ENCODE peak calls at places on chromosomes 7 and 10, in six cellular contexts. One of them, this sample, is unnamed.

GRCh38 chr10:103885617-103886016 is 30.2 kb upstream of the SH3PXD2A start:
- DNase-seq in hepatocyte: no peak
- DNase-seq in ovary: no peak
- DNase-seq in adrenal gland: no peak
- DNase-seq in body of pancreas: no peak
- DNase-seq in cardiac muscle cell: peak; percentile 30
- DNase-seq in this sample: no peak

GRCh38 chr10:72056932-72057751 is 31.2 kb downstream of the SPOCK2 start:
- DNase-seq in body of pancreas: peak; percentile 78
- DNase-seq in cardiac muscle cell: no peak
- DNase-seq in ovary: no peak
- DNase-seq in hepatocyte: no peak
- DNase-seq in adrenal gland: no peak
- DNase-seq in this sample: no peak

GRCh38 chr10:103067951-103068350 is 125.1 kb downstream of the NT5C2 start:
- DNase-seq in cardiac muscle cell: no peak
- DNase-seq in ovary: no peak
- DNase-seq in body of pancreas: no peak
- DNase-seq in adrenal gland: no peak
- DNase-seq in hepatocyte: no peak
- DNase-seq in this sample: no peak

GRCh38 chr10:58844680-58845079 is 331.8 kb upstream of the PHYHIPL start:
- DNase-seq in hepatocyte: no peak
- DNase-seq in ovary: no peak
- DNase-seq in adrenal gland: no peak
- DNase-seq in cardiac muscle cell: no peak
- DNase-seq in body of pancreas: no peak
- DNase-seq in this sample: no peak

GRCh38 chr7:98514211-98515150 is 102.6 kb upstream of the NPTX2 start:
- DNase-seq in adrenal gland: no peak
- DNase-seq in cardiac muscle cell: no peak
- DNase-seq in ovary: no peak
- DNase-seq in body of pancreas: no peak
- DNase-seq in hepatocyte: no peak
- DNase-seq in this sample: no peak

GRCh38 chr10:22750131-22750530 is 35.8 kb upstream of the PIP4K2A start:
- DNase-seq in hepatocyte: no peak
- DNase-seq in body of pancreas: no peak
- DNase-seq in cardiac muscle cell: peak; percentile 41
- DNase-seq in adrenal gland: no peak
- DNase-seq in ovary: no peak
- DNase-seq in this sample: no peak

GRCh38 chr10:98316661-98317060 is 48.7 kb upstream of the LOXL4 start:
- DNase-seq in hepatocyte: no peak
- DNase-seq in adrenal gland: no peak
- DNase-seq in cardiac muscle cell: peak; percentile 58
- DNase-seq in ovary: no peak
- DNase-seq in body of pancreas: no peak
- DNase-seq in this sample: no peak

GRCh38 chr7:122901250-122901649 is 15.0 kb upstream of the CADPS2 start:
- DNase-seq in body of pancreas: no peak
- DNase-seq in adrenal gland: no peak
- DNase-seq in hepatocyte: no peak
- DNase-seq in ovary: no peak
- DNase-seq in cardiac muscle cell: no peak
- DNase-seq in this sample: no peak

GRCh38 chr7:69389220-69389619 is 209.1 kb upstream of the AUTS2 start:
- DNase-seq in cardiac muscle cell: no peak
- DNase-seq in hepatocyte: no peak
- DNase-seq in body of pancreas: no peak
- DNase-seq in adrenal gland: no peak
- DNase-seq in ovary: no peak
- DNase-seq in this sample: no peak

GRCh38 chr10:20535846-20536245 is 361.3 kb downstream of the NEBL start:
- DNase-seq in hepatocyte: no peak
- DNase-seq in cardiac muscle cell: no peak
- DNase-seq in body of pancreas: no peak
- DNase-seq in ovary: no peak
- DNase-seq in adrenal gland: no peak
- DNase-seq in this sample: no peak

GRCh38 chr7:33692956-33693355 is 212.4 kb upstream of the BMPER start:
- DNase-seq in ovary: no peak
- DNase-seq in hepatocyte: no peak
- DNase-seq in adrenal gland: no peak
- DNase-seq in cardiac muscle cell: peak; percentile 73
- DNase-seq in body of pancreas: no peak
- DNase-seq in this sample: no peak
- H3K27ac ChIP-seq in ovary: no peak overlapping the region
- H3K27ac ChIP-seq in hepatocyte: no peak overlapping the region
- H3K27ac ChIP-seq in adrenal gland: no peak overlapping the region
- H3K27ac ChIP-seq in cardiac muscle cell: no peak overlapping the region
- H3K27ac ChIP-seq in body of pancreas: no peak overlapping the region
- H3K27ac ChIP-seq in this sample: no peak overlapping the region

GRCh38 chr10:52895066-52895465 is 122.5 kb upstream of the MBL2 start:
- DNase-seq in hepatocyte: no peak
- DNase-seq in adrenal gland: no peak
- DNase-seq in ovary: no peak
- DNase-seq in body of pancreas: no peak
- DNase-seq in cardiac muscle cell: no peak
- DNase-seq in this sample: no peak

GRCh38 chr10:52889611-52890010 is 117.0 kb upstream of the MBL2 start:
- DNase-seq in ovary: no peak
- DNase-seq in body of pancreas: no peak
- DNase-seq in hepatocyte: no peak
- DNase-seq in adrenal gland: no peak
- DNase-seq in cardiac muscle cell: no peak
- DNase-seq in this sample: no peak

GRCh38 chr10:52890281-52890680 is 117.7 kb upstream of the MBL2 start:
- DNase-seq in body of pancreas: no peak
- DNase-seq in adrenal gland: no peak
- DNase-seq in hepatocyte: no peak
- DNase-seq in cardiac muscle cell: no peak
- DNase-seq in ovary: no peak
- DNase-seq in this sample: no peak
- H3K4me3 ChIP-seq in body of pancreas: no peak overlapping the region
- H3K4me3 ChIP-seq in adrenal gland: no peak overlapping the region
- H3K4me3 ChIP-seq in hepatocyte: no peak overlapping the region
- H3K4me3 ChIP-seq in cardiac muscle cell: no peak overlapping the region
- H3K4me3 ChIP-seq in ovary: no peak overlapping the region
- H3K4me3 ChIP-seq in this sample: no peak overlapping the region

GRCh38 chr7:139089118-139089517 is 20.4 kb downstream of the ZC3HAV1 start:
- DNase-seq in adrenal gland: no peak
- DNase-seq in ovary: no peak
- DNase-seq in cardiac muscle cell: no peak
- DNase-seq in body of pancreas: no peak
- DNase-seq in hepatocyte: no peak
- DNase-seq in this sample: no peak

GRCh38 chr7:139087212-139087611 is 22.3 kb downstream of the ZC3HAV1 start:
- DNase-seq in ovary: no peak
- DNase-seq in cardiac muscle cell: no peak
- DNase-seq in body of pancreas: no peak
- DNase-seq in adrenal gland: no peak
- DNase-seq in hepatocyte: no peak
- DNase-seq in this sample: no peak

GRCh38 chr7:139091677-139091996 is 17.9 kb downstream of the ZC3HAV1 start:
- DNase-seq in hepatocyte: no peak
- DNase-seq in body of pancreas: no peak
- DNase-seq in ovary: no peak
- DNase-seq in adrenal gland: no peak
- DNase-seq in cardiac muscle cell: no peak
- DNase-seq in this sample: no peak

GRCh38 chr7:139086454-139086853 is 23.1 kb downstream of the ZC3HAV1 start:
- DNase-seq in ovary: no peak
- DNase-seq in hepatocyte: no peak
- DNase-seq in body of pancreas: no peak
- DNase-seq in adrenal gland: no peak
- DNase-seq in cardiac muscle cell: no peak
- DNase-seq in this sample: no peak

DNA sequence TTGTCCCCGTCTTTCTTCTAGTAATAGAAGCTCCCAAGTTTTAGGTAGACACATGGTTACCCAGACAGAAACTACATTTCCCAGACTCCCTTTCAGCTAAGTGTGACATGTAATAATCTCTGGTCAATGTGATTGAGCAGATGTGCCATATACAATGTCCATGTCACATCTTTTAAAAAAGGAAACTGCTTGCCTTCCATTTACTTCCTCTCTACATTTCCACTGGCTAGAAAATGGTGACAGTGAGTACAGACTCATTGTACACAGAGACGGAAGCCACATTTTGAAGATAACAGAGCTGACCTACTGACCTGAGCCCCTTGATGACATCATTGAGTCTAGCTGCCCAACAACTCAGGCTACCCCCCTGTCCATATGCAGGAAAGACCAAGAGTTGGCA is 21.3 kb downstream of the ZC3HAV1 start:
- DNase-seq in ovary: no peak
- DNase-seq in cardiac muscle cell: no peak
- DNase-seq in hepatocyte: no peak
- DNase-seq in body of pancreas: no peak
- DNase-seq in adrenal gland: no peak
- DNase-seq in this sample: no peak
- H3K9me3 ChIP-seq in ovary: no peaks in the 10 kb centered on the region
- H3K9me3 ChIP-seq in cardiac muscle cell: no peaks in the 10 kb centered on the region
- H3K9me3 ChIP-seq in hepatocyte: no peaks in the 10 kb centered on the region
- H3K9me3 ChIP-seq in body of pancreas: no peaks in the 10 kb centered on the region
- H3K9me3 ChIP-seq in adrenal gland: no peaks in the 10 kb centered on the region
- H3K9me3 ChIP-seq in this sample: peaks cover 5% of the 10 kb centered on the region

GRCh38 chr10:127832456-127832855 is 60.3 kb downstream of the CLRN3 start:
- DNase-seq in ovary: peak; percentile 43
- DNase-seq in body of pancreas: no peak
- DNase-seq in adrenal gland: no peak
- DNase-seq in hepatocyte: no peak
- DNase-seq in cardiac muscle cell: peak; percentile 21
- DNase-seq in this sample: no peak

GRCh38 chr10:127834221-127834620 is 58.5 kb downstream of the CLRN3 start:
- DNase-seq in body of pancreas: no peak
- DNase-seq in cardiac muscle cell: no peak
- DNase-seq in ovary: no peak
- DNase-seq in hepatocyte: no peak
- DNase-seq in adrenal gland: no peak
- DNase-seq in this sample: peak; percentile 45

GRCh38 chr10:127833804-127834203 is 58.9 kb downstream of the CLRN3 start:
- DNase-seq in cardiac muscle cell: no peak
- DNase-seq in ovary: no peak
- DNase-seq in adrenal gland: no peak
- DNase-seq in body of pancreas: no peak
- DNase-seq in hepatocyte: no peak
- DNase-seq in this sample: no peak

DNA sequence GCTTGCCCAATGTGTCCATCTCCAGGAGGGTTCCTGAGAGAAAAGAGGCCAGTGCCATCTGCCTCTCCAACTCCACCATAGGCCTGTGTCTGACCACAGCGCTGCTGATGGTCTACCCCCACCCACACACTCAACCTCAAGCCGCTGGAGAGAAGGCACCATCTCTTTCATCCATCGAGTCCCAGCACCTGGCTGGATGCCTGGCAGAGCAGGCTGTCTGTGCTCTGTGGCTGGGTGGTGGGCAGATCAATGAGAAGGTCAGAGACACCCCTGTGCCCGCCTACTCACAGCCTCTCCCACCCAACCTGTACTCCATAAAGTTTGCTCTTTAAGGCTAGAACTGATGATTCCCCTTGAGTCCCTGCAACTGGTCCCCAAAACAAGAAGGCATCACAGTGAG is 58.0 kb downstream of the CLRN3 start:
- DNase-seq in body of pancreas: no peak
- DNase-seq in cardiac muscle cell: no peak
- DNase-seq in ovary: no peak
- DNase-seq in adrenal gland: no peak
- DNase-seq in hepatocyte: no peak
- DNase-seq in this sample: no peak
- H3K27ac ChIP-seq in body of pancreas: no peak overlapping the region
- H3K27ac ChIP-seq in cardiac muscle cell: no peak overlapping the region
- H3K27ac ChIP-seq in ovary: peak overlapping the region; percentile 74
- H3K27ac ChIP-seq in adrenal gland: no peak overlapping the region
- H3K27ac ChIP-seq in hepatocyte: no peak overlapping the region
- H3K27ac ChIP-seq in this sample: peak overlapping the region; percentile 60

DNA sequence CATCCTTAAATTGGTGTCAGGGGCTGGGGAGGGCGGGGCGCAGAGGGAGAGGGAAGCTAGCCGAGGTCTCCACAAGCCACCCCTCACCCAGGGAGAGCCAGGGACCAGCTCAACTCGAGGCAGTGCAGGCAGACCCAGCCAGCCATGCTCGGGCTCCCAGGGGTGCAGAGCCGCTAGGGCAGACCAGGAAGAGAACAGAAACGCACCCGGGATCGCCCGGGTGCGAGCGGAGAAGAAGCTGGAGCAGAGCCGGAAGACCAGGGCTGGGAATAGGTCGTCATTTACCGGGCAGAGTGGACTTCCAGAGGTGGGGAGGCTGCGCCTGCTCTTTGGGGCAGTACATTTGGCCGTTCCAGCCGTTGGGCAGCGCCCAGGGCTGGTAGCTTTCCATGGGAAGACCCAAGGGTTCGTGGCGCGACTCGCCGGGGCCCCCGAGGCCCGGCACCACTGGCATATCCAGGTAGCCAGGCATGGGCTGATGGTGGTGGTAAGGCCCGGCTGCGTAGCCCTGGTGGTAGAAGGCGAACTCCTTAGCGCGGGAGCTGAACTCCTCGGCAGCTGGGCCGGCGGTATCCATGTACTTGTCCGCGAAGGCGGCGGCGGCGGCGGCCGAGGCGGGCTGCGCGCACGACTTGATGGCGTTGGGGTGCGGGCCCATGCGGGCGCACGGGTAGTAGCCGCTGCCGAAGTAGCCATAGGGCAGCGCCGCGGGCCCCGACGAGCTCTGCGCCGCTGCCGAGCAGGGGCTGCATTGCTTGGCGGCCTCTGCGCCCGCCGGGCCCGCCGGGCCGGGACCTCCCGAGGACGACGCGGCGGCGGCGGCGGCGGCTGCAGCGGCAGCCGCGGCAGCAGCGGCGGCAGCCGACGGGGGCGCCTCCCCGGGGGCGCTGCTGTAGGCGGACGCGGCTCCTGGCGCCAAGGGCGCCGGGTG is 755 bp downstream of the HOXA13 start:
- DNase-seq in ovary: no peak
- DNase-seq in cardiac muscle cell: peak; percentile 29
- DNase-seq in body of pancreas: no peak
- DNase-seq in hepatocyte: no peak
- DNase-seq in adrenal gland: no peak
- DNase-seq in this sample: no peak
- H3K4me3 ChIP-seq in ovary: peak overlapping the region; percentile 20
- H3K4me3 ChIP-seq in cardiac muscle cell: peak overlapping the region; percentile 8
- H3K4me3 ChIP-seq in body of pancreas: no peak overlapping the region
- H3K4me3 ChIP-seq in hepatocyte: peak overlapping the region; percentile 25
- H3K4me3 ChIP-seq in adrenal gland: no peak overlapping the region
- H3K4me3 ChIP-seq in this sample: peak overlapping the region; percentile 3

DNA sequence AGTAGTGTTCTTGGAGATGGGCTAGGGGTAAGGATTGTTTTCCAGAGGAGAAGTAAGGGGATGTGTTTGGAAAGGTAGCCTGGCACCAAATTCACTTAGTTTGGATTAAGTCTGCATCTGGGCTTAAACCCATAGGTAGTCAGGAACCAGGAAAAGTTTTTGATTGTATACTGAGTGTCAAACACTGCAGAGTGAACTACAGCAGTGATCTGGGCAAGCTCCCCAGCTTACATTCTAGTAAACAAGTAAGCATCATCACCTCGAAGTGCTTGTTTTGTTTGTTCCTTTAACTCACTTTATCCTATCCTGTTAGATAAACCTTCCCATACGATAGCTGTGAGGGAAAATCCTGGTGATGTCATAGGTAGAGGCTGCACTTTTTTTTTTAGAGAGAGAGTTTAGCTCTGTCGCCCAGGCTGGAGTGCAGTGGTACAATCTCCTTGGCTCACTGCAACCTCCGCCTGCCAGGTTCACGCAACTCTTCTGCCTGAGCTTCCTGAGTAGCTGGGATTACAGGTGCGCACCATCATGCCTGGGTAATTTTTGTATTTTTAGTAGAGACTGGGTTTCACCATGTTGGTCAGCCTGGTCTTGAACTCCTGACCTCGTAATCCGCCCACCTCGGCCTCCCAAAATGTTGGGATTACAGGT is 2.4 kb downstream of the RPS24 start:
- DNase-seq in cardiac muscle cell: no peak
- DNase-seq in ovary: no peak
- DNase-seq in adrenal gland: no peak
- DNase-seq in hepatocyte: no peak
- DNase-seq in body of pancreas: no peak
- DNase-seq in this sample: no peak
- H3K9me3 ChIP-seq in cardiac muscle cell: no peaks in the 10 kb centered on the region
- H3K9me3 ChIP-seq in ovary: no peaks in the 10 kb centered on the region
- H3K9me3 ChIP-seq in adrenal gland: no peaks in the 10 kb centered on the region
- H3K9me3 ChIP-seq in hepatocyte: no peaks in the 10 kb centered on the region
- H3K9me3 ChIP-seq in body of pancreas: no peaks in the 10 kb centered on the region
- H3K9me3 ChIP-seq in this sample: no peaks in the 10 kb centered on the region

This sample was measured in heart right ventricle.